ENCODE peak calls at places on chromosomes 7 and 10, in eight cellular contexts. T is substantia nigra; H is M059J; B is AG09309; P is right cardiac atrium; X is globus pallidus; A is fibroblast of pulmonary artery; J is stimulated activated CD8-positive, alpha-beta memory T cell treated with anti-CD3 and anti-CD28 coated beads, Interleukin-4, amount 100 ng/mL, for 1 hour. U is an unnamed sample.

GRCh38 chr10:2871673-2872219 is 195.6 kb upstream of the PFKP start:
- DNase-seq in X (no peak), T (no peak), A (no peak), B (no peak), J (no peak), H (no peak), P (no peak), U (no peak)

GRCh38 chr7:66211429-66211828 is 6.3 kb downstream of the TPST1 start:
- DNase-seq in J (no peak), P (no peak), X (no peak), B (peak), A (peak), H (no peak), T (no peak), U (no peak)

GRCh38 chr7:25392571-25393338 is 164.5 kb upstream of the NPVF start:
- DNase-seq in X (no peak), J (no peak), H (peak), B (no peak), T (no peak), A (no peak), P (peak), U (no peak)

GRCh38 chr10:103692421-103693069 is 162.8 kb downstream of the SH3PXD2A start:
- DNase-seq in J (no peak), P (no peak), B (no peak), T (no peak), H (no peak), X (no peak), A (no peak), U (no peak)

GRCh38 chr7:158741294-158741666 is 36.7 kb upstream of the NCAPG2 start:
- DNase-seq in T (no peak), P (no peak), H (no peak), J (no peak), X (no peak), A (no peak), B (no peak), U (no peak)

GRCh38 chr7:1564603-1565022 is 5.2 kb downstream of the PSMG3 start:
- DNase-seq in X (no peak), P (no peak), A (no peak), H (no peak), B (no peak), T (no peak), J (no peak), U (no peak)

GRCh38 chr10:125769175-125769574 is 6.4 kb downstream of the MMP21 start:
- DNase-seq in P (no peak), X (no peak), T (no peak), J (no peak), H (no peak), A (no peak), B (no peak), U (no peak)

GRCh38 chr10:131997366-131998049 is 15.8 kb upstream of the BNIP3 start:
- DNase-seq in X (peak), B (peak), J (no peak), P (peak), T (no peak), H (peak), A (peak), U (no peak)

GRCh38 chr10:8460626-8461025 is 406.1 kb downstream of the GATA3 start:
- DNase-seq in J (no peak), A (no peak), P (no peak), B (no peak), H (no peak), T (no peak), X (no peak), U (no peak)

GRCh38 chr7:91468231-91468630 is 204.0 kb downstream of the FZD1 start:
- DNase-seq in X (no peak), J (no peak), A (no peak), P (no peak), T (no peak), H (no peak), B (no peak), U (no peak)

GRCh38 chr7:77455334-77455733 is 39.2 kb upstream of the GSAP start:
- DNase-seq in X (peak), P (peak), J (no peak), B (peak), A (peak), H (peak), T (no peak), U (peak)

GRCh38 chr7:80659120-80660055 is 20.9 kb downstream of the CD36 start:
- DNase-seq in J (no peak), B (no peak), X (no peak), A (peak), T (no peak), P (no peak), H (peak), U (peak)

GRCh38 chr10:79381804-79382221 is 34.5 kb downstream of the PPIF start:
- DNase-seq in T (no peak), P (peak), A (peak), B (peak), J (no peak), X (peak), H (peak), U (peak)

GRCh38 chr10:119457966-119458766 is 84.4 kb downstream of the RGS10 start:
- DNase-seq in A (no peak), B (no peak), J (no peak), X (no peak), P (no peak), H (no peak), T (no peak), U (no peak)

GRCh38 chr7:158957507-158957900 is 101.1 kb downstream of the DYNC2I1 start:
- DNase-seq in B (no peak), A (no peak), X (no peak), T (no peak), P (no peak), H (no peak), J (no peak), U (peak)

GRCh38 chr7:31938650-31939049 is 131.6 kb downstream of the PDE1C start:
- DNase-seq in A (no peak), P (no peak), T (no peak), B (no peak), J (no peak), X (no peak), H (peak), U (peak)

GRCh38 chr7:3916146-3916545 is 615.1 kb downstream of the SDK1 start:
- DNase-seq in P (no peak), A (peak), J (no peak), X (no peak), B (no peak), H (no peak), T (no peak), U (peak)

GRCh38 chr7:131945313-131945831 is 388.9 kb upstream of the PODXL start:
- DNase-seq in B (no peak), H (peak), A (peak), X (peak), P (peak), J (no peak), T (peak), U (peak)

GRCh38 chr7:5598769-5599371 is 175.2 kb upstream of the TNRC18 start:
- DNase-seq in T (no peak), X (no peak), A (no peak), H (no peak), B (no peak), J (no peak), P (no peak), U (no peak)

GRCh38 chr10:52740913-52741675 is 31.5 kb downstream of the MBL2 start:
- DNase-seq in T (peak), X (peak), B (no peak), J (no peak), P (peak), A (peak), H (peak), U (no peak)

GRCh38 chr10:63375458-63375857 is 90.3 kb downstream of the JMJD1C start:
- DNase-seq in X (no peak), T (no peak), P (no peak), H (no peak), A (no peak), J (no peak), B (no peak), U (no peak)

GRCh38 chr7:119900996-119901395 is 372.0 kb upstream of the KCND2 start:
- DNase-seq in T (no peak), J (no peak), H (peak), P (no peak), B (no peak), A (peak), X (peak), U (no peak)

GRCh38 chr7:36175872-36176271 is 22.8 kb downstream of the EEPD1 start:
- DNase-seq in P (peak), H (no peak), X (no peak), J (no peak), B (no peak), T (no peak), A (no peak), U (no peak)

GRCh38 chr10:87694011-87694794 is 34.5 kb downstream of the PAPSS2 start:
- DNase-seq in J (no peak), T (no peak), P (no peak), H (peak), X (no peak), A (no peak), B (no peak), U (no peak)

GRCh38 chr7:36653671-36654355 is 70.5 kb downstream of the AOAH start:
- DNase-seq in X (no peak), A (no peak), P (no peak), T (no peak), H (no peak), J (no peak), B (no peak), U (no peak)

GRCh38 chr10:124248646-124249045 is 155.2 kb upstream of the CHST15 start:
- DNase-seq in H (no peak), X (no peak), T (no peak), P (no peak), J (no peak), B (no peak), A (no peak), U (no peak)

GRCh38 chr7:29449569-29450260 is 113.9 kb upstream of the PRR15 start:
- DNase-seq in B (no peak), P (no peak), A (no peak), J (no peak), T (no peak), H (no peak), X (no peak), U (no peak)

GRCh38 chr10:101716891-101717659 is 22.1 kb upstream of the FBXW4 start:
- DNase-seq in T (no peak), J (no peak), X (no peak), H (peak), P (no peak), B (no peak), A (no peak), U (peak)

GRCh38 chr7:2800923-2801682 is 43.0 kb downstream of the GNA12 start:
- DNase-seq in A (peak), B (no peak), J (no peak), X (peak), H (peak), P (peak), T (no peak), U (peak)

GRCh38 chr7:128060018-128060417 is 28.8 kb upstream of the LRRC4 start:
- DNase-seq in H (no peak), X (no peak), T (no peak), A (no peak), J (no peak), P (no peak), B (no peak), U (no peak)

GRCh38 chr7:36911788-36912187 is 187.5 kb upstream of the AOAH start:
- DNase-seq in A (no peak), P (no peak), X (no peak), T (no peak), H (no peak), B (no peak), J (no peak), U (no peak)

GRCh38 chr10:60978287-60979115 is 34.5 kb upstream of the RHOBTB1 start:
- DNase-seq in J (no peak), H (peak), T (no peak), P (no peak), B (no peak), X (peak), A (peak), U (peak)